ENCODE peak calls at places on chromosomes 12 and 14, in nine cellular contexts. U is left kidney; J is foreskin fibroblast; R is stimulated activated CD4-positive, alpha-beta T cell treated with anti-CD3 and anti-CD28 coated beads, Interleukin-15, amount 100 ng/mL, for 1 hour; L is activated naive CD8-positive, alpha-beta T cell treated with anti-CD3 and anti-CD28 coated beads, Interleukin-2, amount 50 U/mL, for 24 hours; X is kidney tubule cell; C is NB4; I is neuronal stem cell; P is Right ventricle myocardium inferior. D is an unnamed sample.

GRCh38 chr12:77734489-77734888 is 96.2 kb upstream of the NAV3 start:
- DNase-seq in U (no peak), J (peak), R (no peak), L (no peak), X (no peak), C (no peak), I (no peak), P (no peak), D (no peak)

GRCh38 chr12:26100966-26101744 is 23.7 kb downstream of the BHLHE41 start:
- DNase-seq in U (peak), J (no peak), R (no peak), L (no peak), X (peak), C (no peak), I (no peak), P (no peak), D (no peak)

GRCh38 chr12:1932264-1932777 is 13.9 kb upstream of the CACNA2D4 start:
- DNase-seq in U (peak), J (no peak), R (no peak), L (no peak), X (peak), C (peak), I (no peak), P (no peak), D (no peak)

GRCh38 chr14:30708157-30708556 is 86.0 kb downstream of the SCFD1 start:
- DNase-seq in U (no peak), J (no peak), R (no peak), L (no peak), X (no peak), C (peak), I (no peak), P (peak), D (no peak)

GRCh38 chr14:22226381-22226780 is 362.6 kb downstream of the DAD1 start:
- DNase-seq in U (peak), J (no peak), R (no peak), L (no peak), X (peak), C (peak), I (no peak), P (no peak), D (no peak)

GRCh38 chr14:52790011-52790755 is 1.2 kb downstream of the GNPNAT1 start:
- DNase-seq in U (peak), J (no peak), R (no peak), L (no peak), X (no peak), C (peak), I (no peak), P (no peak), D (peak)

GRCh38 chr12:25491396-25491948 is 61.6 kb downstream of the LMNTD1 start:
- DNase-seq in U (no peak), J (no peak), R (no peak), L (no peak), X (peak), C (no peak), I (peak), P (no peak), D (no peak)

GRCh38 chr12:60279224-60279623 is 683.4 kb downstream of the SLC16A7 start:
- DNase-seq in U (no peak), J (peak), R (no peak), L (no peak), X (no peak), C (no peak), I (no peak), P (no peak), D (peak)

GRCh38 chr12:118543651-118544050 is 167.3 kb downstream of the SUDS3 start:
- DNase-seq in U (no peak), J (no peak), R (no peak), L (no peak), X (no peak), C (no peak), I (no peak), P (no peak), D (no peak)

GRCh38 chr12:21453312-21453852 is 15.9 kb downstream of the PYROXD1 start:
- DNase-seq in U (no peak), J (no peak), R (no peak), L (no peak), X (no peak), C (no peak), I (no peak), P (no peak), D (no peak)

GRCh38 chr12:121767525-121768016 is 25.9 kb downstream of the RHOF start:
- DNase-seq in U (peak), J (peak), R (no peak), L (no peak), X (peak), C (no peak), I (no peak), P (peak), D (no peak)

D was measured in endothelial cell of umbilical vein.